ENCODE peak calls at places on chromosomes 5 and 9, in five cellular contexts. One of them, this sample, is unnamed.

GRCh38 chr5:135829681-135830383 is 4.6 kb upstream of the SLC25A48 start:
- DNase-seq in B cell: no peak
- DNase-seq in WERI-Rb-1: peak
- DNase-seq in astrocyte of the spinal cord: peak
- DNase-seq in cardiac muscle cell: peak
- DNase-seq in this sample: peak

GRCh38 chr9:128495804-128496417 is 8.6 kb upstream of the GLE1 start:
- DNase-seq in cardiac muscle cell: no peak
- DNase-seq in astrocyte of the spinal cord: no peak
- DNase-seq in WERI-Rb-1: peak
- DNase-seq in B cell: no peak
- DNase-seq in this sample: no peak

GRCh38 chr5:17021363-17021932 is 85.4 kb upstream of the MYO10 start:
- DNase-seq in astrocyte of the spinal cord: no peak
- DNase-seq in WERI-Rb-1: no peak
- DNase-seq in B cell: no peak
- DNase-seq in cardiac muscle cell: no peak
- DNase-seq in this sample: no peak

GRCh38 chr5:173633304-173633703 is 16.9 kb upstream of the BOD1 start:
- DNase-seq in B cell: no peak
- DNase-seq in cardiac muscle cell: no peak
- DNase-seq in WERI-Rb-1: no peak
- DNase-seq in astrocyte of the spinal cord: no peak
- DNase-seq in this sample: no peak

GRCh38 chr5:88727705-88728313 is 155.2 kb downstream of the MEF2C start:
- DNase-seq in WERI-Rb-1: no peak
- DNase-seq in astrocyte of the spinal cord: peak
- DNase-seq in cardiac muscle cell: peak
- DNase-seq in B cell: no peak
- DNase-seq in this sample: no peak

GRCh38 chr9:115109486-115109885 is 8.5 kb downstream of the TNC start:
- DNase-seq in WERI-Rb-1: no peak
- DNase-seq in cardiac muscle cell: peak
- DNase-seq in astrocyte of the spinal cord: peak
- DNase-seq in B cell: no peak
- DNase-seq in this sample: no peak

GRCh38 chr9:129321511-129322021 is 143.5 kb upstream of the IER5L start:
- DNase-seq in astrocyte of the spinal cord: no peak
- DNase-seq in B cell: no peak
- DNase-seq in WERI-Rb-1: peak
- DNase-seq in cardiac muscle cell: no peak
- DNase-seq in this sample: no peak

GRCh38 chr5:73370620-73371583 is 77.7 kb downstream of the FOXD1 start:
- DNase-seq in cardiac muscle cell: peak
- DNase-seq in B cell: no peak
- DNase-seq in WERI-Rb-1: no peak
- DNase-seq in astrocyte of the spinal cord: peak
- DNase-seq in this sample: no peak

GRCh38 chr9:86361176-86361575 is 7.0 kb upstream of the TUT7 start:
- DNase-seq in B cell: no peak
- DNase-seq in astrocyte of the spinal cord: no peak
- DNase-seq in WERI-Rb-1: no peak
- DNase-seq in cardiac muscle cell: no peak
- DNase-seq in this sample: no peak

GRCh38 chr9:129884220-129885017 is 49.2 kb downstream of the USP20 start:
- DNase-seq in astrocyte of the spinal cord: peak
- DNase-seq in WERI-Rb-1: peak
- DNase-seq in B cell: peak
- DNase-seq in cardiac muscle cell: peak
- DNase-seq in this sample: peak

GRCh38 chr5:74374656-74375055 is 265.9 kb downstream of the ENC1 start:
- DNase-seq in B cell: no peak
- DNase-seq in WERI-Rb-1: no peak
- DNase-seq in astrocyte of the spinal cord: no peak
- DNase-seq in cardiac muscle cell: no peak
- DNase-seq in this sample: no peak
- TF ChIP-seq CTCF in B cell: no peak
- TF ChIP-seq CTCF in WERI-Rb-1: no peak
- TF ChIP-seq CTCF in astrocyte of the spinal cord: no peak
- TF ChIP-seq CTCF in cardiac muscle cell: no peak
- TF ChIP-seq CTCF in this sample: no peak

GRCh38 chr9:12640021-12640587 is 53.1 kb upstream of the TYRP1 start:
- DNase-seq in cardiac muscle cell: peak
- DNase-seq in astrocyte of the spinal cord: peak
- DNase-seq in B cell: no peak
- DNase-seq in WERI-Rb-1: no peak
- DNase-seq in this sample: no peak
- TF ChIP-seq CTCF in cardiac muscle cell: peak
- TF ChIP-seq CTCF in astrocyte of the spinal cord: peak
- TF ChIP-seq CTCF in B cell: no peak
- TF ChIP-seq CTCF in WERI-Rb-1: peak
- TF ChIP-seq CTCF in this sample: no peak

DNA sequence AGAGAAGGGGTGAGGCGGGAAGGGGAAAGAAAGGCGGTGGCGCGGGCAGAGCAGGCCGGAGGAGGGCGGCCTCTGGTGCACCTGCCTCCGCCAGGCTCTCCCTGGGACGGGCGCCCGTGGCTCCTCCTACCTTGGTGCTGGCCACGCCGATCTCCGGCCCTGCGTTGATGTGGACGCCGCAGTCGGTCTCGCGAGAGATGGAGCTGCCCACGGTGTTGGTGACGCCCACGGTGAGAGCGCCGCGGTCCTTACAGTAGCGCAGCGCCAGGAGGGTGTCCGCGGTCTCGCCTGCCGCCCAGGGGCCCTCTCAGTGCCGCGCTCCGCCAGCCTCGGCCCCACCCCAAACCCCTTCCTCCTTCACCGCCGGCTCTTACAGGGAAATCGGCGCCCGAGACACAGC is 21.8 kb upstream of the MAPK9 start:
- DNase-seq in cardiac muscle cell: no peak
- DNase-seq in B cell: no peak
- DNase-seq in WERI-Rb-1: peak
- DNase-seq in astrocyte of the spinal cord: no peak
- DNase-seq in this sample: no peak
- TF ChIP-seq CTCF in cardiac muscle cell: no peak
- TF ChIP-seq CTCF in B cell: no peak
- TF ChIP-seq CTCF in WERI-Rb-1: peak
- TF ChIP-seq CTCF in astrocyte of the spinal cord: no peak
- TF ChIP-seq CTCF in this sample: no peak

GRCh38 chr9:134585746-134586706 is 55.6 kb upstream of the COL5A1 start:
- DNase-seq in cardiac muscle cell: peak
- DNase-seq in B cell: no peak
- DNase-seq in astrocyte of the spinal cord: peak
- DNase-seq in WERI-Rb-1: peak
- DNase-seq in this sample: no peak
- TF ChIP-seq CTCF in cardiac muscle cell: peak
- TF ChIP-seq CTCF in B cell: no peak
- TF ChIP-seq CTCF in astrocyte of the spinal cord: peak
- TF ChIP-seq CTCF in WERI-Rb-1: peak
- TF ChIP-seq CTCF in this sample: no peak

GRCh38 chr5:143094087-143094511 is 309.4 kb downstream of the NR3C1 start:
- DNase-seq in astrocyte of the spinal cord: peak
- DNase-seq in B cell: no peak
- DNase-seq in cardiac muscle cell: peak
- DNase-seq in WERI-Rb-1: no peak
- DNase-seq in this sample: no peak
- TF ChIP-seq CTCF in astrocyte of the spinal cord: no peak
- TF ChIP-seq CTCF in B cell: peak
- TF ChIP-seq CTCF in cardiac muscle cell: no peak
- TF ChIP-seq CTCF in WERI-Rb-1: no peak
- TF ChIP-seq CTCF in this sample: peak

This sample was measured in mesothelial cell of epicardium.